ENCODE peak calls at places on chromosomes 6 and 20, in ten cellular contexts. One of them, this sample, is unnamed.
A peak's percentile ranks its signal among the peaks of the same experiment; 100 is the strongest.

GRCh38 chr6:115733426-115733825 is 327.3 kb downstream of the FRK start:
- DNase-seq in NCI-H1417 treated with DMSO at 0.1 percent for 48 hours: no peak
- DNase-seq in activated T-helper 1 cell treated with Interleukin-2 at 50 U/mL for 16 hours: no peak
- DNase-seq in transverse colon: no peak
- DNase-seq in activated gamma-delta T cell treated with Interleukin-2 at 50 U/mL for 16 hours: no peak
- DNase-seq in GM04503: no peak
- DNase-seq in HS-5: no peak
- DNase-seq in T-helper 9 cell: no peak
- DNase-seq in NCI-H460: no peak
- DNase-seq in cardiac muscle cell: no peak
- DNase-seq in this sample: no peak

GRCh38 chr6:168367285-168367720 is 47.7 kb upstream of the DACT2 start:
- DNase-seq in NCI-H1417 treated with DMSO at 0.1 percent for 48 hours: no peak
- DNase-seq in activated T-helper 1 cell treated with Interleukin-2 at 50 U/mL for 16 hours: no peak
- DNase-seq in transverse colon: no peak
- DNase-seq in activated gamma-delta T cell treated with Interleukin-2 at 50 U/mL for 16 hours: no peak
- DNase-seq in GM04503: no peak
- DNase-seq in HS-5: no peak
- DNase-seq in T-helper 9 cell: no peak
- DNase-seq in NCI-H460: no peak
- DNase-seq in cardiac muscle cell: no peak
- DNase-seq in this sample: no peak

GRCh38 chr6:146850238-146850896 is 251.6 kb downstream of the ADGB start:
- DNase-seq in NCI-H1417 treated with DMSO at 0.1 percent for 48 hours: no peak
- DNase-seq in activated T-helper 1 cell treated with Interleukin-2 at 50 U/mL for 16 hours: no peak
- DNase-seq in transverse colon: no peak
- DNase-seq in activated gamma-delta T cell treated with Interleukin-2 at 50 U/mL for 16 hours: no peak
- DNase-seq in GM04503: peak; percentile 37
- DNase-seq in HS-5: peak; percentile 90
- DNase-seq in T-helper 9 cell: no peak
- DNase-seq in NCI-H460: no peak
- DNase-seq in cardiac muscle cell: peak; percentile 80
- DNase-seq in this sample: no peak

GRCh38 chr6:3293271-3294155 is 34.8 kb downstream of the PSMG4 start:
- DNase-seq in NCI-H1417 treated with DMSO at 0.1 percent for 48 hours: no peak
- DNase-seq in activated T-helper 1 cell treated with Interleukin-2 at 50 U/mL for 16 hours: no peak
- DNase-seq in transverse colon: peak; percentile 4
- DNase-seq in activated gamma-delta T cell treated with Interleukin-2 at 50 U/mL for 16 hours: no peak
- DNase-seq in GM04503: no peak
- DNase-seq in HS-5: no peak
- DNase-seq in T-helper 9 cell: no peak
- DNase-seq in NCI-H460: no peak
- DNase-seq in cardiac muscle cell: no peak
- DNase-seq in this sample: peak; percentile 31

GRCh38 chr6:150033197-150033771 is 8.0 kb upstream of the RAET1L start:
- DNase-seq in NCI-H1417 treated with DMSO at 0.1 percent for 48 hours: no peak
- DNase-seq in activated T-helper 1 cell treated with Interleukin-2 at 50 U/mL for 16 hours: no peak
- DNase-seq in transverse colon: no peak
- DNase-seq in activated gamma-delta T cell treated with Interleukin-2 at 50 U/mL for 16 hours: no peak
- DNase-seq in GM04503: no peak
- DNase-seq in HS-5: no peak
- DNase-seq in T-helper 9 cell: no peak
- DNase-seq in NCI-H460: no peak
- DNase-seq in cardiac muscle cell: no peak
- DNase-seq in this sample: peak; percentile 21

GRCh38 chr20:59938696-59939051 is 1.4 kb downstream of the PPP1R3D start:
- DNase-seq in NCI-H1417 treated with DMSO at 0.1 percent for 48 hours: no peak
- DNase-seq in activated T-helper 1 cell treated with Interleukin-2 at 50 U/mL for 16 hours: no peak
- DNase-seq in transverse colon: peak; percentile 26
- DNase-seq in activated gamma-delta T cell treated with Interleukin-2 at 50 U/mL for 16 hours: no peak
- DNase-seq in GM04503: no peak
- DNase-seq in HS-5: no peak
- DNase-seq in T-helper 9 cell: no peak
- DNase-seq in NCI-H460: no peak
- DNase-seq in cardiac muscle cell: no peak
- DNase-seq in this sample: no peak

GRCh38 chr20:23918101-23918862 is 38.7 kb upstream of the CST5 start:
- DNase-seq in NCI-H1417 treated with DMSO at 0.1 percent for 48 hours: no peak
- DNase-seq in activated T-helper 1 cell treated with Interleukin-2 at 50 U/mL for 16 hours: no peak
- DNase-seq in transverse colon: no peak
- DNase-seq in activated gamma-delta T cell treated with Interleukin-2 at 50 U/mL for 16 hours: no peak
- DNase-seq in GM04503: no peak
- DNase-seq in HS-5: no peak
- DNase-seq in T-helper 9 cell: no peak
- DNase-seq in NCI-H460: no peak
- DNase-seq in cardiac muscle cell: no peak
- DNase-seq in this sample: no peak

GRCh38 chr20:44730441-44730840 is 15.2 kb upstream of the KCNK15 start:
- DNase-seq in NCI-H1417 treated with DMSO at 0.1 percent for 48 hours: no peak
- DNase-seq in activated T-helper 1 cell treated with Interleukin-2 at 50 U/mL for 16 hours: no peak
- DNase-seq in transverse colon: no peak
- DNase-seq in activated gamma-delta T cell treated with Interleukin-2 at 50 U/mL for 16 hours: no peak
- DNase-seq in GM04503: peak; percentile 84
- DNase-seq in HS-5: peak; percentile 99
- DNase-seq in T-helper 9 cell: no peak
- DNase-seq in NCI-H460: peak; percentile 87
- DNase-seq in cardiac muscle cell: peak; percentile 85
- DNase-seq in this sample: no peak

GRCh38 chr6:73675466-73676098 is 20.4 kb upstream of the CD109 start:
- DNase-seq in NCI-H1417 treated with DMSO at 0.1 percent for 48 hours: no peak
- DNase-seq in activated T-helper 1 cell treated with Interleukin-2 at 50 U/mL for 16 hours: peak; percentile 36
- DNase-seq in transverse colon: peak; percentile 77
- DNase-seq in activated gamma-delta T cell treated with Interleukin-2 at 50 U/mL for 16 hours: peak; percentile 72
- DNase-seq in GM04503: no peak
- DNase-seq in HS-5: no peak
- DNase-seq in T-helper 9 cell: peak; percentile 62
- DNase-seq in NCI-H460: peak; percentile 79
- DNase-seq in cardiac muscle cell: peak; percentile 83
- DNase-seq in this sample: peak; percentile 92